ENCODE peak calls at places on chromosomes 16 and 17, in five cellular contexts. W, U, G, K and O are unnamed samples.

GRCh38 chr17:79965806-79966205 is 69.9 kb downstream of the TBC1D16 start:
- DNase-seq in W (peak), U (peak), G (no peak), K (no peak), O (no peak)

GRCh38 chr16:28090646-28091377 is 27.3 kb upstream of the GSG1L start:
- DNase-seq in W (no peak), U (no peak), G (peak), K (peak), O (no peak)

GRCh38 chr17:82022310-82022980 is at the start of gene CENPX:
- DNase-seq in W (no peak), U (no peak), G (no peak), K (no peak), O (no peak)

GRCh38 chr17:83180264-83180995 is 101.0 kb downstream of the METRNL start:
- DNase-seq in W (no peak), U (peak), G (no peak), K (no peak), O (peak)

GRCh38 chr16:4273858-4274291 is 1.1 kb upstream of the TFAP4 start:
- DNase-seq in W (peak), U (peak), G (peak), K (peak), O (no peak)

GRCh38 chr17:44581868-44582267 is 24.6 kb downstream of the FZD2 start:
- DNase-seq in W (no peak), U (no peak), G (no peak), K (no peak), O (no peak)

GRCh38 chr17:74351552-74352210 is 10.0 kb downstream of the BTBD17 start:
- DNase-seq in W (no peak), U (no peak), G (no peak), K (no peak), O (no peak)

GRCh38 chr17:81049973-81050551 is 15.1 kb downstream of the BAIAP2 start:
- DNase-seq in W (peak), U (peak), G (peak), K (peak), O (no peak)

GRCh38 chr17:82875418-82875856 is 35.6 kb upstream of the ZNF750 start:
- DNase-seq in W (no peak), U (peak), G (no peak), K (peak), O (no peak)

GRCh38 chr16:9206156-9206555 is 114.7 kb downstream of the HAPSTR1 start:
- DNase-seq in W (no peak), U (no peak), G (no peak), K (no peak), O (no peak)

GRCh38 chr17:46979023-46979870 is at the start of gene RPRML:
- DNase-seq in W (peak), U (no peak), G (peak), K (peak), O (no peak)

GRCh38 chr17:7237761-7238417 is 1.4 kb downstream of the PHF23 start:
- DNase-seq in W (peak), U (peak), G (peak), K (no peak), O (peak)
- H3K27ac ChIP-seq in W (peak), U (peak), G (peak), K (peak), O (peak)

DNA sequence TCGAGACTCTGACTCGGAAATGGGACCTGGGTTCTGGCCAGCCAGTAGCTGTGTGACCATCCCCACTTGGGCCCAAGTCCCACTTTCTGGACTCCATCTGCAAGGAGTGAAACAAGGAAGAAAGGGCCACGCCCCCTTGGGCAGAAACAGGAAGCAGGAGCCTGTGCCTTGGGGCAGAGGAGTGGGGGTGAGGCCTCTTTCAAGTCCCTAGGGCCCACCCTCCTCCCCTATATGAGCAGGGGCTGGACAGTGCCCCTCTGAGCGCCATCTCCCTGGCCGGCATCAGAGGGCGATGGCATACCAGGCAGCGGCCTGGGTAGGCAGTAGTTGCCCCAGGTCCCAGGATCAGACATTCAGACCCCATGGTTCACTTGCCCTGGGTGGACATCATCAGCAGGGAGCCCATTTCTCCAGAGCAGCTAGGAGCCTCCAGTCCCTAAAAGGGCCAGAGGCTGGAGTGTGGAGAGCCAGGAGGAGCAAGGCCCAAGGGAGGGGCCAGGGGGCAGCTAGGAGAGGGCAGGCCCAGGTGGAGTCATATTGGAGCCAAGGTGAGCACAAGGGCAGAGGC is 7.1 kb downstream of the BCAR1 start:
- DNase-seq in W (peak), U (peak), G (peak), K (no peak), O (no peak)
- H3K27ac ChIP-seq in W (peak), U (peak), G (peak), K (peak), O (peak)

DNA sequence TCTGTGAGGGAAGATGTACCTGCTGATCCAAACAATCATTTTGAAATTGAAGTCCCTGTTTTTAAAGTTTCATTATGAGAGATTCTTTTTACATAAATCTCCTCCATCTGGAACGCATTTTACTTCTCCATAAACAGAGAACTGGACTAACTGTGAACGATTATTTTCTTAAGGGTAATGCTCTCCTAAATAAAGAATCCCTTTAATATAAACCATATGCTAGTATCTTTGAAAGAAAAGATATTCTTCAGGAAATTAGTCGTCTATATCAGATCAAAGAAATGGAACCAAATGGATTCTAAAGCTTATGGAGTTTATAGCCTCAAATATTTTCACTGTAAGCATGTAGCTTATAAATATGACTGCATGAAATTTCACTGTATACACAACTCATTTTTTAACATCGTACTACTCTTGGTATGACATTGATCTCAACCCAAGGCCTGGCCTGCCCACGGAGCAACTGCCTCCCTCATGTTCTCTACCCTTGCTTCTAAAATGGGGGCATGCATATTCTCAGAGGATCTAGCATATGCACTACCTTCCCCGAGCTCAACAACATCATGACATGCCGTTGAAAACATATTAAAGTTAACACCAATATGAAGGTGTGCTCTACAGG is 66.4 kb downstream of the MYH10 start:
- DNase-seq in W (no peak), U (no peak), G (peak), K (no peak), O (no peak)
- H3K27ac ChIP-seq in W (no peak), U (no peak), G (no peak), K (no peak), O (no peak)

GRCh38 chr17:4531988-4532736 is 23.0 kb downstream of the MYBBP1A start:
- DNase-seq in W (peak), U (no peak), G (no peak), K (no peak), O (no peak)
- H3K27ac ChIP-seq in W (peak), U (peak), G (no peak), K (no peak), O (no peak)

DNA sequence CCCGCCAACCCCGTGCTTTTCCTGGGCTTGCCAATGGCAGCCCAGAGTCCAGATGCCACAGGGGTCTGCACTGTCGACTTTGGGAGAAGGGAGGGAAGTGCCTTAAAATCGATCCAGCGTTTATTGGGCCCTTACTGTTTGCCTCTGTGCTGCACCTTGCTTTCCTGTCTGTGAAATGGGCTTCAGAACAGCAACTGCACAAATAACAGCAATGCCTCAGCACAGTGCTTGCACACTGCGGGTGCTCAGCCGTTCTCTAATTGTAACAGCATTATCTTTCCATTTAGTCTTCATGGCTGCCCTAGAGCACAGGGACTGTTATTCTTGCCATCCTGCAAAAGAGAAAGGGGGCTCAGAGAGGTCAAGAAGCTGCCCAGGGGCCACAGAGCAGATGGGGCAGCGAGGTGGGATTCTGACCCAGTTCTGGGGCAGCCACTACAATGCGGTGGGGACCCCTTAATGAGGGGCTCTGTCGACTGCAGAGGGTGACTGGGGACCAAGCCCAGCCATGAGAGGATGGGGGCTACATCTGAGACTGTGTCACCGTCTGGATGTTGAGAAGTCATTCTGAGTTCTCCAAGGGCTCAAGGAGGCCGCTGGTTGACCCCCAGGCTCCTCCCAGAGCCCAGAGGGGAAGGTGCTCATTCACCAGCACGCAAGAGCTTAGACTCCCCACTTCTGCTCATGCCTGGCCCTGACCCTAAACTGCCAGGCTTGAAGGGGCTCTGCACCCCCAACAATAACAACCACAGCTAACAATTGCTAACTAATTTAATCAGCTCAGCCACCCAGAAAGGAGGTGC is 9.4 kb upstream of the FOXF1 start:
- DNase-seq in W (no peak), U (no peak), G (no peak), K (no peak), O (no peak)
- H3K27ac ChIP-seq in W (no peak), U (no peak), G (no peak), K (no peak), O (no peak)

GRCh38 chr16:21986692-21987246 is 14.1 kb downstream of the PDZD9 start:
- DNase-seq in W (no peak), U (no peak), G (no peak), K (no peak), O (no peak)
- H3K27ac ChIP-seq in W (no peak), U (no peak), G (no peak), K (no peak), O (peak)